ENCODE peak calls at places on chromosomes 7 and 10, in eight cellular contexts. One of them, this sample, is unnamed.

GRCh38 chr7:132882714-132883428 is 199.0 kb downstream of the CHCHD3 start:
- DNase-seq in psoas muscle: no peak
- DNase-seq in GM12891: no peak
- DNase-seq in GM23248: no peak
- DNase-seq in activated CD4-positive, alpha-beta T cell treated with anti-CD3 and anti-CD28 coated beads, Interleukin-2, amount 50 U/mL, for 1 hour: no peak
- DNase-seq in MCF 10A: no peak
- DNase-seq in cardiac muscle cell: no peak
- DNase-seq in cardiac fibroblast: no peak
- DNase-seq in this sample: no peak

GRCh38 chr7:115066634-115067033 is 144.7 kb downstream of the MDFIC start:
- DNase-seq in cardiac muscle cell: no peak
- DNase-seq in MCF 10A: no peak
- DNase-seq in GM12891: no peak
- DNase-seq in psoas muscle: no peak
- DNase-seq in activated CD4-positive, alpha-beta T cell treated with anti-CD3 and anti-CD28 coated beads, Interleukin-2, amount 50 U/mL, for 1 hour: no peak
- DNase-seq in cardiac fibroblast: no peak
- DNase-seq in GM23248: no peak
- DNase-seq in this sample: no peak

GRCh38 chr7:157278791-157279678 is 57.8 kb upstream of the DNAJB6 start:
- DNase-seq in cardiac fibroblast: peak; percentile 39
- DNase-seq in GM12891: no peak
- DNase-seq in psoas muscle: peak; percentile 75
- DNase-seq in GM23248: peak; percentile 63
- DNase-seq in MCF 10A: no peak
- DNase-seq in cardiac muscle cell: no peak
- DNase-seq in activated CD4-positive, alpha-beta T cell treated with anti-CD3 and anti-CD28 coated beads, Interleukin-2, amount 50 U/mL, for 1 hour: no peak
- DNase-seq in this sample: peak; percentile 52

GRCh38 chr7:47288060-47288459 is 293.9 kb downstream of the TNS3 start:
- DNase-seq in cardiac fibroblast: no peak
- DNase-seq in cardiac muscle cell: no peak
- DNase-seq in GM12891: no peak
- DNase-seq in activated CD4-positive, alpha-beta T cell treated with anti-CD3 and anti-CD28 coated beads, Interleukin-2, amount 50 U/mL, for 1 hour: no peak
- DNase-seq in MCF 10A: no peak
- DNase-seq in GM23248: no peak
- DNase-seq in psoas muscle: no peak
- DNase-seq in this sample: no peak

GRCh38 chr7:141866974-141867373 is 25.7 kb upstream of the PRSS37 start:
- DNase-seq in GM12891: no peak
- DNase-seq in cardiac fibroblast: no peak
- DNase-seq in cardiac muscle cell: no peak
- DNase-seq in MCF 10A: no peak
- DNase-seq in activated CD4-positive, alpha-beta T cell treated with anti-CD3 and anti-CD28 coated beads, Interleukin-2, amount 50 U/mL, for 1 hour: no peak
- DNase-seq in GM23248: no peak
- DNase-seq in psoas muscle: no peak
- DNase-seq in this sample: no peak

GRCh38 chr10:95964786-95965185 is 57.0 kb downstream of the CC2D2B start:
- DNase-seq in GM23248: peak; percentile 13
- DNase-seq in cardiac fibroblast: peak; percentile 20
- DNase-seq in cardiac muscle cell: no peak
- DNase-seq in MCF 10A: no peak
- DNase-seq in psoas muscle: no peak
- DNase-seq in GM12891: no peak
- DNase-seq in activated CD4-positive, alpha-beta T cell treated with anti-CD3 and anti-CD28 coated beads, Interleukin-2, amount 50 U/mL, for 1 hour: no peak
- DNase-seq in this sample: no peak

GRCh38 chr10:11440250-11441150 is 170.9 kb downstream of the USP6NL start:
- DNase-seq in cardiac fibroblast: no peak
- DNase-seq in cardiac muscle cell: no peak
- DNase-seq in activated CD4-positive, alpha-beta T cell treated with anti-CD3 and anti-CD28 coated beads, Interleukin-2, amount 50 U/mL, for 1 hour: no peak
- DNase-seq in GM23248: no peak
- DNase-seq in MCF 10A: no peak
- DNase-seq in psoas muscle: no peak
- DNase-seq in GM12891: no peak
- DNase-seq in this sample: no peak

GRCh38 chr10:118112496-118113125 is 65.9 kb upstream of the RAB11FIP2 start:
- DNase-seq in cardiac fibroblast: no peak
- DNase-seq in cardiac muscle cell: no peak
- DNase-seq in GM12891: no peak
- DNase-seq in psoas muscle: no peak
- DNase-seq in GM23248: no peak
- DNase-seq in MCF 10A: no peak
- DNase-seq in activated CD4-positive, alpha-beta T cell treated with anti-CD3 and anti-CD28 coated beads, Interleukin-2, amount 50 U/mL, for 1 hour: no peak
- DNase-seq in this sample: no peak

GRCh38 chr7:154843670-154844237 is 159.2 kb downstream of the PAXIP1 start:
- DNase-seq in psoas muscle: no peak
- DNase-seq in cardiac muscle cell: no peak
- DNase-seq in GM23248: no peak
- DNase-seq in GM12891: no peak
- DNase-seq in activated CD4-positive, alpha-beta T cell treated with anti-CD3 and anti-CD28 coated beads, Interleukin-2, amount 50 U/mL, for 1 hour: no peak
- DNase-seq in MCF 10A: no peak
- DNase-seq in cardiac fibroblast: no peak
- DNase-seq in this sample: no peak

GRCh38 chr10:119761106-119761505 is 35.3 kb downstream of the INPP5F start:
- DNase-seq in cardiac fibroblast: peak; percentile 79
- DNase-seq in activated CD4-positive, alpha-beta T cell treated with anti-CD3 and anti-CD28 coated beads, Interleukin-2, amount 50 U/mL, for 1 hour: no peak
- DNase-seq in cardiac muscle cell: no peak
- DNase-seq in GM12891: no peak
- DNase-seq in psoas muscle: no peak
- DNase-seq in MCF 10A: peak; percentile 64
- DNase-seq in GM23248: peak; percentile 87
- DNase-seq in this sample: no peak

GRCh38 chr10:78774999-78775711 is 293.6 kb upstream of the ZMIZ1 start:
- DNase-seq in GM23248: no peak
- DNase-seq in psoas muscle: no peak
- DNase-seq in MCF 10A: no peak
- DNase-seq in cardiac fibroblast: no peak
- DNase-seq in activated CD4-positive, alpha-beta T cell treated with anti-CD3 and anti-CD28 coated beads, Interleukin-2, amount 50 U/mL, for 1 hour: no peak
- DNase-seq in GM12891: no peak
- DNase-seq in cardiac muscle cell: peak; percentile 36
- DNase-seq in this sample: peak; percentile 63

GRCh38 chr10:80468002-80468401 is 13.9 kb downstream of the TSPAN14 start:
- DNase-seq in GM12891: no peak
- DNase-seq in GM23248: no peak
- DNase-seq in psoas muscle: peak; percentile 61
- DNase-seq in cardiac muscle cell: no peak
- DNase-seq in activated CD4-positive, alpha-beta T cell treated with anti-CD3 and anti-CD28 coated beads, Interleukin-2, amount 50 U/mL, for 1 hour: peak; percentile 65
- DNase-seq in cardiac fibroblast: peak; percentile 45
- DNase-seq in MCF 10A: no peak
- DNase-seq in this sample: peak; percentile 32

GRCh38 chr10:17537281-17537680 is 79.9 kb downstream of the HACD1 start:
- DNase-seq in cardiac fibroblast: no peak
- DNase-seq in activated CD4-positive, alpha-beta T cell treated with anti-CD3 and anti-CD28 coated beads, Interleukin-2, amount 50 U/mL, for 1 hour: no peak
- DNase-seq in psoas muscle: no peak
- DNase-seq in GM12891: no peak
- DNase-seq in MCF 10A: no peak
- DNase-seq in cardiac muscle cell: no peak
- DNase-seq in GM23248: no peak
- DNase-seq in this sample: no peak

GRCh38 chr10:125003146-125003900 is 61.4 kb downstream of the ZRANB1 start:
- DNase-seq in cardiac fibroblast: no peak
- DNase-seq in GM12891: peak; percentile 17
- DNase-seq in psoas muscle: no peak
- DNase-seq in GM23248: no peak
- DNase-seq in cardiac muscle cell: no peak
- DNase-seq in activated CD4-positive, alpha-beta T cell treated with anti-CD3 and anti-CD28 coated beads, Interleukin-2, amount 50 U/mL, for 1 hour: no peak
- DNase-seq in MCF 10A: no peak
- DNase-seq in this sample: peak; percentile 17

GRCh38 chr10:52368725-52369124 is 54.6 kb downstream of the DKK1 start:
- DNase-seq in psoas muscle: no peak
- DNase-seq in cardiac muscle cell: no peak
- DNase-seq in GM12891: no peak
- DNase-seq in cardiac fibroblast: no peak
- DNase-seq in GM23248: no peak
- DNase-seq in activated CD4-positive, alpha-beta T cell treated with anti-CD3 and anti-CD28 coated beads, Interleukin-2, amount 50 U/mL, for 1 hour: no peak
- DNase-seq in MCF 10A: peak; percentile 21
- DNase-seq in this sample: no peak

GRCh38 chr7:24406053-24406561 is 122.1 kb downstream of the NPY start:
- DNase-seq in MCF 10A: peak; percentile 38
- DNase-seq in cardiac muscle cell: no peak
- DNase-seq in psoas muscle: no peak
- DNase-seq in GM12891: no peak
- DNase-seq in cardiac fibroblast: no peak
- DNase-seq in GM23248: no peak
- DNase-seq in activated CD4-positive, alpha-beta T cell treated with anti-CD3 and anti-CD28 coated beads, Interleukin-2, amount 50 U/mL, for 1 hour: no peak
- DNase-seq in this sample: no peak

GRCh38 chr10:30075487-30075886 is 16.1 kb upstream of the JCAD start:
- DNase-seq in GM12891: no peak
- DNase-seq in cardiac muscle cell: no peak
- DNase-seq in GM23248: no peak
- DNase-seq in MCF 10A: no peak
- DNase-seq in cardiac fibroblast: no peak
- DNase-seq in activated CD4-positive, alpha-beta T cell treated with anti-CD3 and anti-CD28 coated beads, Interleukin-2, amount 50 U/mL, for 1 hour: no peak
- DNase-seq in psoas muscle: no peak
- DNase-seq in this sample: no peak

GRCh38 chr7:121099572-121099971 is 111.1 kb downstream of the CPED1 start:
- DNase-seq in psoas muscle: no peak
- DNase-seq in cardiac fibroblast: no peak
- DNase-seq in MCF 10A: no peak
- DNase-seq in cardiac muscle cell: no peak
- DNase-seq in GM12891: no peak
- DNase-seq in GM23248: no peak
- DNase-seq in activated CD4-positive, alpha-beta T cell treated with anti-CD3 and anti-CD28 coated beads, Interleukin-2, amount 50 U/mL, for 1 hour: no peak
- DNase-seq in this sample: no peak

GRCh38 chr7:45681596-45682357 is 107.6 kb downstream of the ADCY1 start:
- DNase-seq in GM23248: no peak
- DNase-seq in GM12891: no peak
- DNase-seq in activated CD4-positive, alpha-beta T cell treated with anti-CD3 and anti-CD28 coated beads, Interleukin-2, amount 50 U/mL, for 1 hour: no peak
- DNase-seq in cardiac fibroblast: no peak
- DNase-seq in MCF 10A: no peak
- DNase-seq in psoas muscle: no peak
- DNase-seq in cardiac muscle cell: no peak
- DNase-seq in this sample: no peak

GRCh38 chr10:125161570-125162139 is 1.3 kb upstream of the CTBP2 start:
- DNase-seq in GM23248: no peak
- DNase-seq in activated CD4-positive, alpha-beta T cell treated with anti-CD3 and anti-CD28 coated beads, Interleukin-2, amount 50 U/mL, for 1 hour: no peak
- DNase-seq in psoas muscle: peak; percentile 29
- DNase-seq in cardiac muscle cell: peak; percentile 55
- DNase-seq in MCF 10A: no peak
- DNase-seq in cardiac fibroblast: peak; percentile 78
- DNase-seq in GM12891: no peak
- DNase-seq in this sample: no peak